ENCODE peak calls at places on chromosomes 4 and X, in nine cellular contexts. E, Y, X, M, U, R, N, O and Z are unnamed samples.
A peak's percentile ranks its signal among the peaks of the same experiment; 100 is the strongest.

GRCh38 chrX:150544222-150544787 is 24.1 kb upstream of the MTM1 start:
- DNase-seq in Y (no peak), R (peak; percentile 45), N (no peak), U (peak; percentile 11), O (peak; percentile 42), X (no peak), M (no peak), E (no peak), Z (no peak)

GRCh38 chr4:183449193-183449888 is 4.9 kb downstream of the CDKN2AIP start:
- DNase-seq in N (no peak), X (no peak), Y (no peak), R (no peak), M (no peak), U (no peak), E (no peak), O (peak; percentile 77), Z (no peak)

GRCh38 chr4:145153904-145154298 is 26.5 kb downstream of the OTUD4 start:
- DNase-seq in U (no peak), R (no peak), Y (no peak), M (no peak), E (no peak), N (no peak), X (no peak), O (no peak), Z (no peak)

GRCh38 chr4:78720994-78721677 is 55.0 kb upstream of the BMP2K start:
- DNase-seq in Y (peak; percentile 3), R (no peak), U (peak; percentile 18), X (no peak), E (no peak), O (no peak), N (no peak), M (no peak), Z (no peak)

GRCh38 chrX:78595901-78596502 is 63.1 kb downstream of the RTL3 start:
- DNase-seq in M (no peak), N (peak; percentile 40), O (peak; percentile 40), U (no peak), X (no peak), E (no peak), Y (no peak), R (peak; percentile 4), Z (peak; percentile 28)

GRCh38 chr4:110641218-110641617 is 18.3 kb upstream of the PITX2 start:
- DNase-seq in X (no peak), U (no peak), M (no peak), N (no peak), R (no peak), E (no peak), Y (no peak), O (no peak), Z (no peak)

GRCh38 chrX:109312757-109313156 is 169.1 kb downstream of the GUCY2F start:
- DNase-seq in U (no peak), X (no peak), R (peak; percentile 20), Y (no peak), N (no peak), O (peak; percentile 9), M (no peak), E (no peak), Z (no peak)

GRCh38 chr4:16250665-16251365 is 24.5 kb upstream of the TAPT1 start:
- DNase-seq in E (no peak), M (no peak), X (no peak), N (no peak), R (no peak), U (no peak), Y (no peak), O (peak; percentile 40), Z (no peak)

GRCh38 chrX:18898091-18898490 is 85.8 kb downstream of the PHKA2 start:
- DNase-seq in Y (no peak), R (no peak), N (no peak), M (no peak), O (no peak), U (no peak), E (no peak), X (no peak), Z (no peak)

GRCh38 chrX:102697506-102697905 is 14.7 kb upstream of the GPRASP2 start:
- DNase-seq in Y (no peak), E (no peak), M (no peak), N (no peak), U (no peak), O (peak; percentile 77), R (peak; percentile 2), X (no peak), Z (no peak)

GRCh38 chr4:16382571-16382970 is 156.3 kb upstream of the TAPT1 start:
- DNase-seq in X (no peak), N (no peak), U (no peak), O (no peak), M (no peak), E (no peak), R (no peak), Y (no peak), Z (no peak)

GRCh38 chrX:18146954-18147353 is 73.7 kb downstream of the BEND2 start:
- DNase-seq in R (peak; percentile 39), Y (peak; percentile 2), O (peak; percentile 6), U (peak; percentile 2), N (peak; percentile 60), E (no peak), X (no peak), M (no peak), Z (no peak)

GRCh38 chrX:6729581-6729980 is 194.7 kb upstream of the VCX3A start:
- DNase-seq in N (no peak), M (no peak), O (no peak), U (no peak), X (no peak), Y (no peak), R (no peak), E (no peak), Z (no peak)

GRCh38 chr4:151359576-151359975 is 34.2 kb upstream of the SH3D19 start:
- DNase-seq in R (peak; percentile 7), O (no peak), E (no peak), Y (no peak), M (no peak), X (no peak), U (no peak), N (no peak), Z (no peak)

GRCh38 chrX:15277594-15277993 is 7.7 kb upstream of the ASB9 start:
- DNase-seq in E (no peak), N (no peak), M (no peak), U (no peak), R (no peak), O (peak; percentile 44), X (no peak), Y (no peak), Z (no peak)

GRCh38 chr4:187020681-187021080 is 297.0 kb upstream of the FAT1 start:
- DNase-seq in O (no peak), N (no peak), R (no peak), E (no peak), U (no peak), Y (no peak), X (no peak), M (no peak), Z (no peak)

GRCh38 chr4:105808030-105808429 is 87.2 kb upstream of the NPNT start:
- DNase-seq in X (no peak), R (no peak), U (no peak), Y (no peak), N (no peak), E (no peak), M (no peak), O (peak; percentile 10), Z (no peak)

GRCh38 chrX:116204947-116205346 is 34.4 kb downstream of the AGTR2 start:
- DNase-seq in N (peak; percentile 8), R (peak; percentile 52), M (no peak), U (no peak), E (no peak), O (peak; percentile 31), Y (no peak), X (no peak), Z (no peak)

GRCh38 chr4:65976287-65976686 is 306.0 kb upstream of the EPHA5 start:
- DNase-seq in Y (no peak), U (no peak), R (no peak), M (no peak), E (no peak), X (no peak), O (no peak), N (no peak), Z (no peak)

GRCh38 chrX:100447563-100448397 is 37.7 kb upstream of the PCDH19 start:
- DNase-seq in Y (peak; percentile 4), M (no peak), R (peak; percentile 54), U (peak; percentile 25), E (peak; percentile 16), O (peak; percentile 33), X (no peak), N (peak; percentile 73), Z (peak; percentile 73)

GRCh38 chrX:150577174-150577573 is 8.8 kb downstream of the MTM1 start:
- DNase-seq in N (no peak), O (no peak), M (no peak), E (no peak), X (no peak), U (no peak), Y (no peak), R (no peak), Z (no peak)

GRCh38 chr4:69147334-69147733 is 51.1 kb downstream of the UGT2B7 start:
- DNase-seq in U (no peak), N (no peak), X (no peak), R (no peak), M (no peak), Y (no peak), O (no peak), E (no peak), Z (no peak)

GRCh38 chr4:3434891-3435683 is 6.7 kb upstream of the HGFAC start:
- DNase-seq in M (no peak), U (no peak), Y (no peak), N (no peak), E (no peak), O (peak; percentile 13), R (no peak), X (no peak), Z (peak; percentile 47)

GRCh38 chr4:86594559-86595425 is 677 bp downstream of the PTPN13 start:
- DNase-seq in E (no peak), R (peak; percentile 71), M (no peak), O (peak; percentile 82), X (peak; percentile 10), U (peak; percentile 30), N (peak; percentile 43), Y (peak; percentile 23), Z (peak; percentile 65)

GRCh38 chr4:77306496-77306895 is 149.5 kb downstream of the CCNG2 start:
- DNase-seq in X (no peak), M (no peak), O (no peak), Y (no peak), R (no peak), N (no peak), E (no peak), U (no peak), Z (no peak)

GRCh38 chrX:136823175-136823574 is 42.4 kb upstream of the ARHGEF6 start:
- DNase-seq in R (peak; percentile 24), X (no peak), O (no peak), N (no peak), Y (no peak), E (no peak), M (no peak), U (no peak), Z (no peak)

GRCh38 chrX:154541896-154542722 is 4.5 kb downstream of the G6PD start:
- DNase-seq in U (peak; percentile 57), E (no peak), O (peak; percentile 91), N (no peak), X (no peak), R (peak; percentile 98), Y (peak; percentile 85), M (no peak), Z (no peak)

GRCh38 chr4:23068756-23069155 is 376.0 kb downstream of the GBA3 start:
- DNase-seq in E (no peak), M (no peak), Y (no peak), R (no peak), O (no peak), N (no peak), U (no peak), X (no peak), Z (no peak)

GRCh38 chrX:39385022-39385421 is 583.8 kb downstream of the MID1IP1 start:
- DNase-seq in N (no peak), U (no peak), E (no peak), O (no peak), M (no peak), R (no peak), X (no peak), Y (no peak), Z (no peak)

GRCh38 chrX:54785901-54786300 is 12.2 kb downstream of the ITIH6 start:
- DNase-seq in E (no peak), R (peak; percentile 35), X (no peak), O (peak; percentile 35), Y (peak; percentile 5), U (peak; percentile 25), M (no peak), N (no peak), Z (peak; percentile 26)

GRCh38 chr4:89617256-89617655 is 219.7 kb downstream of the SNCA start:
- DNase-seq in M (no peak), R (no peak), X (no peak), N (no peak), O (peak; percentile 13), U (no peak), E (no peak), Y (no peak), Z (no peak)